ENCODE peak calls at places on chromosome 15, in six cellular contexts. X, S, O, M, Y and W are unnamed samples.

GRCh38 chr15:48345516-48345915 is 14.3 kb downstream of the DUT start:
- DNase-seq in X (no peak), S (no peak), O (no peak), M (no peak), Y (no peak), W (no peak)

GRCh38 chr15:81914734-81915234 is 131.0 kb downstream of the MEX3B start:
- DNase-seq in X (no peak), S (peak), O (no peak), M (no peak), Y (peak), W (no peak)

GRCh38 chr15:84685304-84685703 is 27.3 kb upstream of the NMB start:
- DNase-seq in X (no peak), S (peak), O (no peak), M (no peak), Y (no peak), W (no peak)

GRCh38 chr15:31974855-31975421 is 55.4 kb upstream of the CHRNA7 start:
- DNase-seq in X (peak), S (peak), O (peak), M (no peak), Y (no peak), W (peak)

GRCh38 chr15:80932989-80933388 is 56.6 kb downstream of the MESD start:
- DNase-seq in X (no peak), S (no peak), O (no peak), M (no peak), Y (no peak), W (no peak)

GRCh38 chr15:88161636-88162035 is 94.9 kb downstream of the NTRK3 start:
- DNase-seq in X (no peak), S (no peak), O (no peak), M (no peak), Y (no peak), W (no peak)

GRCh38 chr15:48331796-48332641 is 790 bp downstream of the DUT start:
- DNase-seq in X (no peak), S (peak), O (peak), M (peak), Y (no peak), W (peak)

GRCh38 chr15:23039917-23040281 is 530 bp upstream of the TUBGCP5 start:
- DNase-seq in X (no peak), S (no peak), O (peak), M (no peak), Y (no peak), W (no peak)

GRCh38 chr15:58616171-58616570 is 133.3 kb downstream of the ADAM10 start:
- DNase-seq in X (no peak), S (peak), O (no peak), M (no peak), Y (no peak), W (no peak)

GRCh38 chr15:25242957-25243799 is 195.6 kb downstream of the UBE3A start:
- DNase-seq in X (no peak), S (no peak), O (no peak), M (no peak), Y (no peak), W (no peak)

GRCh38 chr15:77507151-77507847 is 86.6 kb downstream of the HMG20A start:
- DNase-seq in X (no peak), S (no peak), O (no peak), M (no peak), Y (no peak), W (no peak)

GRCh38 chr15:67543348-67543718 is 830 bp downstream of the MAP2K5 start:
- DNase-seq in X (no peak), S (no peak), O (no peak), M (no peak), Y (no peak), W (no peak)

GRCh38 chr15:92928351-92928750 is 28.2 kb downstream of the CHD2 start:
- DNase-seq in X (no peak), S (no peak), O (no peak), M (no peak), Y (no peak), W (no peak)

GRCh38 chr15:41501191-41501917 is 7.7 kb downstream of the ITPKA start:
- DNase-seq in X (peak), S (peak), O (no peak), M (no peak), Y (no peak), W (no peak)

GRCh38 chr15:62299541-62299940 is 134.5 kb upstream of the C2CD4B start:
- DNase-seq in X (no peak), S (no peak), O (no peak), M (no peak), Y (no peak), W (no peak)

GRCh38 chr15:71391421-71392047 is 276.3 kb downstream of the THSD4 start:
- DNase-seq in X (no peak), S (no peak), O (no peak), M (no peak), Y (no peak), W (no peak)

GRCh38 chr15:40456299-40456712 is 14.5 kb upstream of the CHST14 start:
- DNase-seq in X (no peak), S (no peak), O (no peak), M (no peak), Y (no peak), W (no peak)

GRCh38 chr15:39270976-39271375 is 309.9 kb upstream of the THBS1 start:
- DNase-seq in X (no peak), S (no peak), O (no peak), M (no peak), Y (no peak), W (no peak)

GRCh38 chr15:58387130-58387529 is 44.7 kb upstream of the LIPC start:
- DNase-seq in X (no peak), S (no peak), O (no peak), M (no peak), Y (no peak), W (no peak)